ENCODE peak calls at places on chromosomes 5 and 9, in six cellular contexts. M is K562, X is prostate gland, L is GM23338, Q is SK-N-SH, N is spleen. E is an unnamed sample.

GRCh38 chr5:138726848-138727247 is 26.4 kb upstream of the CTNNA1 start:
- DNase-seq in X (no peak), N (peak), Q (no peak), M (no peak), L (no peak), E (no peak)

GRCh38 chr9:105419981-105420597 is 27.7 kb upstream of the FSD1L start:
- DNase-seq in X (no peak), M (no peak), N (no peak), L (no peak), Q (no peak), E (no peak)

GRCh38 chr9:13970018-13970417 is 343.9 kb downstream of the NFIB start:
- DNase-seq in L (no peak), X (no peak), M (no peak), Q (no peak), N (no peak), E (no peak)

GRCh38 chr9:77663754-77664153 is 15.6 kb upstream of the GNA14 start:
- DNase-seq in M (no peak), N (no peak), X (peak), Q (peak), L (no peak), E (no peak)

GRCh38 chr5:36442352-36442751 is 140.7 kb upstream of the RANBP3L start:
- DNase-seq in X (no peak), N (no peak), M (peak), L (no peak), Q (no peak), E (no peak)

GRCh38 chr9:109264865-109265532 is 55.9 kb downstream of the EPB41L4B start:
- DNase-seq in M (no peak), L (no peak), Q (peak), X (peak), N (no peak), E (peak)

GRCh38 chr9:124855944-124856773 is 2.9 kb downstream of the WDR38 start:
- DNase-seq in M (peak), N (peak), L (peak), X (no peak), Q (peak), E (no peak)

GRCh38 chr5:173890195-173890951 is 2.2 kb downstream of the CPEB4 start:
- DNase-seq in Q (peak), N (no peak), X (no peak), M (peak), L (peak), E (no peak)

GRCh38 chr5:7927466-7928375 is 58.8 kb downstream of the MTRR start:
- DNase-seq in N (no peak), Q (peak), X (peak), M (peak), L (peak), E (no peak)

GRCh38 chr5:72597456-72597948 is 90.3 kb upstream of the ZNF366 start:
- DNase-seq in L (peak), N (no peak), M (peak), Q (no peak), X (no peak), E (no peak)

GRCh38 chr5:69032009-69032408 is 61.8 kb upstream of the SLC30A5 start:
- DNase-seq in N (no peak), X (no peak), M (peak), Q (no peak), L (peak), E (no peak)

GRCh38 chr5:149429839-149430721 is 51.0 kb upstream of the IL17B start:
- DNase-seq in X (no peak), M (peak), L (peak), N (peak), Q (no peak), E (peak)

GRCh38 chr5:118937393-118938061 is 50.8 kb downstream of the DTWD2 start:
- DNase-seq in Q (no peak), L (no peak), N (no peak), M (no peak), X (no peak), E (no peak)

GRCh38 chr5:107303581-107303980 is 367.2 kb downstream of the EFNA5 start:
- DNase-seq in X (no peak), N (no peak), Q (no peak), L (no peak), M (no peak), E (no peak)

GRCh38 chr9:78605029-78605930 is 308.4 kb downstream of the PSAT1 start:
- DNase-seq in N (no peak), M (no peak), L (peak), X (no peak), Q (no peak), E (no peak)

GRCh38 chr5:95620870-95621838 is 1.3 kb downstream of the GPR150 start:
- DNase-seq in X (no peak), N (peak), M (no peak), L (peak), Q (peak), E (no peak)

GRCh38 chr5:16884595-16884994 is 51.5 kb downstream of the MYO10 start:
- DNase-seq in Q (no peak), X (peak), M (no peak), L (no peak), N (no peak), E (no peak)

GRCh38 chr5:113039229-113039628 is 62.6 kb downstream of the DCP2 start:
- DNase-seq in M (no peak), N (no peak), L (no peak), Q (no peak), X (no peak), E (no peak)

GRCh38 chr5:68287631-68287975 is 72.0 kb downstream of the PIK3R1 start:
- DNase-seq in X (no peak), N (no peak), Q (no peak), L (no peak), M (no peak), E (no peak)

GRCh38 chr9:19201899-19202891 is 28.3 kb upstream of the DENND4C start:
- DNase-seq in X (peak), Q (peak), L (peak), M (peak), N (no peak), E (no peak)

GRCh38 chr9:111036946-111037743 is 1.1 kb downstream of the LPAR1 start:
- DNase-seq in Q (peak), X (no peak), N (no peak), L (peak), M (no peak), E (no peak)

GRCh38 chr5:37112383-37112991 is 136.7 kb downstream of the CPLANE1 start:
- DNase-seq in X (no peak), N (no peak), M (no peak), Q (no peak), L (no peak), E (no peak)

GRCh38 chr5:169197343-169197742 is 103.6 kb downstream of the SLIT3 start:
- DNase-seq in L (no peak), M (no peak), Q (no peak), X (peak), N (no peak), E (no peak)

GRCh38 chr5:126523818-126524522 is 71.0 kb downstream of the ALDH7A1 start:
- DNase-seq in M (no peak), Q (no peak), X (no peak), L (no peak), N (no peak), E (no peak)

GRCh38 chr5:101390317-101390908 is 487.3 kb upstream of the ST8SIA4 start:
- DNase-seq in X (no peak), L (peak), Q (peak), N (no peak), M (peak), E (no peak)

GRCh38 chr9:125989524-125990180 is 242.5 kb downstream of the PBX3 start:
- DNase-seq in L (no peak), X (no peak), M (no peak), Q (no peak), N (no peak), E (no peak)

GRCh38 chr9:78031271-78031825 is at the start of gene GNAQ:
- DNase-seq in L (peak), M (peak), X (no peak), N (peak), Q (peak), E (no peak)

GRCh38 chr5:76942581-76942980 is 10.3 kb upstream of the CRHBP start:
- DNase-seq in N (no peak), M (no peak), X (no peak), L (no peak), Q (no peak), E (no peak)

GRCh38 chr5:110702704-110703103 is 23.8 kb downstream of the TMEM232 start:
- DNase-seq in L (no peak), X (no peak), M (no peak), N (no peak), Q (no peak), E (no peak)

GRCh38 chr5:65530904-65531303 is 32.1 kb downstream of the CENPK start:
- DNase-seq in L (no peak), N (no peak), M (no peak), X (no peak), Q (no peak), E (no peak)

GRCh38 chr5:34998058-34998789 is 49.5 kb downstream of the AGXT2 start:
- DNase-seq in Q (no peak), N (no peak), M (no peak), L (no peak), X (no peak), E (no peak)

GRCh38 chr5:10403829-10404228 is 37.9 kb upstream of the ROPN1L start:
- DNase-seq in L (no peak), X (no peak), Q (no peak), N (no peak), M (no peak), E (no peak)

GRCh38 chr5:179533907-179534306 is 16.4 kb upstream of the RUFY1 start:
- DNase-seq in L (no peak), M (no peak), X (no peak), N (no peak), Q (no peak), E (no peak)

GRCh38 chr9:38047301-38048251 is 21.5 kb downstream of the SHB start:
- DNase-seq in Q (no peak), M (peak), X (peak), N (no peak), L (peak), E (peak)

GRCh38 chr9:79617395-79617794 is 45.6 kb downstream of the TLE4 start:
- DNase-seq in N (no peak), L (no peak), X (no peak), Q (no peak), M (no peak), E (no peak)

GRCh38 chr9:81108391-81108790 is 581.0 kb downstream of the TLE1 start:
- DNase-seq in Q (no peak), M (no peak), N (no peak), X (no peak), L (no peak), E (no peak)

DNA sequence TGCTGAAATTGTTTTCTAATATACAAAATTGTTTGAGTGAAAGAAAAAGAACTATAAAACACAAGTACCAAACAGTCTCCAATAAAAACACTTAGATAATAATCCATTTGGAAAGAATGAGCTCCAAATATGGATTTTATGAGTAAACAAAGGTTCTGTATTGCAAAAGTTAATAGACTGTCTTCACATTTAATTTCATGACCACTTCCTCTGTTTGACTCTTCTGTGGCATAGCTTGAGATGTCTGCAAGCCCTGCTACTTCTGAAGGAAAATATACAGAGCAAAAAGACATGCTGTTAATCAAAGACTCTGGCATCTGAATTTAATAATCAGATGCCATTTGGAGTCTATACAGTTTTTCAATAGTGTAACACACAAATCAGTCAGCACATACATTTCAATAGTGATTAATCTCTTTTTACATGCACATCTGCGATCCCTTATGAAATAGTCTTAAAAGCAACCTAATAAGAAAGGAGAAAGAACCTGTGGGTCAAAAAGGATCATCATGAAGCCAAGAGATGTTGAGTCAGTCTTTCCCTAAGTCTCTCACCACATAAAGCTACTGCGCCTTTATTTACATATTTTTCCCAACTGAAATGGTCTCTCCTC is 165.4 kb upstream of the LHFPL2 start:
- DNase-seq in N (no peak), M (no peak), Q (no peak), X (no peak), L (no peak), E (no peak)
- TF ChIP-seq POLR2AphosphoS5 in N (no peak), M (no peak), Q (no peak), X (no peak), L (no peak), E (no peak)

GRCh38 chr9:120876842-120877240 is at the start of gene PHF19:
- DNase-seq in N (peak), X (no peak), Q (no peak), M (no peak), L (peak), E (no peak)

GRCh38 chr9:120875643-120875953 is 1.4 kb downstream of the PHF19 start:
- DNase-seq in N (peak), Q (peak), X (no peak), M (peak), L (peak), E (no peak)

GRCh38 chr9:120874861-120875565 is 2.0 kb downstream of the PHF19 start:
- DNase-seq in L (no peak), N (no peak), M (no peak), Q (peak), X (no peak), E (no peak)

GRCh38 chr9:120877276-120878034 is 467 bp upstream of the PHF19 start:
- DNase-seq in Q (peak), N (peak), X (peak), M (peak), L (peak), E (no peak)

DNA sequence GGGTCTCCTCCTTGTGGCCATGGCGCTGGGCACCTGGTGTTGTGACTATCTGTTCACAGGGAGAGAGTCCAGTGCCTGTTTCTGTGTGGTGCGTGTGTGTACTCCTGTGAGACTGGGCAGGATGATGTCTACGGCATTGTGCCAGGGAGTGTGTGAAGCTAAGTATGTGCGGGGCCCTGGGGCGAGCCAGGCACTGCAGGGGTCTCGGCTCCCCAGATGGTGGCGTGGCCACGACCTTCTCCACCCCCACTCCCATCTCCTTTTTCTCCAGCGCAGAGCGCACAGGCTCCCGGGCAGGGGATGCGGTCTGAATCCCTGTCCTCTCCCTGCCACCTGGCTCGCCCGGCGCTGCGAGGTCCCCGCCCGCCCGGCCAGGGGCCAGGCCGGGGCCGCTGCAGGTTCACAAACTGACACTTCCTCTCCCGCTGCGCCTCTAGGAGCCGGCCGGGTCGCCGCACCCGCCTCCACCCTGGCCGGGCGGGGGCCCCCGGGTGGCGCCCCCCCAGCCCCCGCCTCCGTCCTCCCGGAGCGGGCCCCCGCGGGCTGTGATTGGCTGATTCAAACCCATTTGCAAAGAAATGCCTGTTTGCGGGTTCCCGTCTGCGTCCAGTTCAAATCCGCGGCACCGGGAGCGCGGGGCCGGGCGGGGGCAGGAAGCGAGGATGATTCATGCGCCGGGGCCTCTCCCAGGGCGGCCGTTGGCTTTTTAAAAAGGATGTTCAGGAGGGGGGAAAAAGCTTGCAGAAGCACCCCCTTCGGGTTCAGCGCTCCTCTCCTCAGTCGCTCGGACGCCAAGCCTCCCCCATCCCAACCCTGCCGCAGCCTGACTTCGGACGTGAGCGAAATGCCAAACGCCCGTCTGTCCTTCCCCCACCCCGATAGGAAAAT is 790 bp downstream of the PHF19 start:
- DNase-seq in L (peak), X (peak), Q (peak), N (peak), M (peak), E (peak)
- TF ChIP-seq POLR2AphosphoS5 in L (peak), X (peak), Q (peak), N (peak), M (no peak), E (no peak)

GRCh38 chr9:120915854-120916495 is 10.6 kb downstream of the TRAF1 start:
- DNase-seq in M (no peak), Q (no peak), N (no peak), L (no peak), X (peak), E (no peak)
- TF ChIP-seq POLR2AphosphoS5 in M (no peak), Q (no peak), N (no peak), L (no peak), X (no peak), E (no peak)

GRCh38 chr9:32339424-32339823 is 45.0 kb upstream of the ACO1 start:
- DNase-seq in L (no peak), X (no peak), M (no peak), Q (no peak), N (no peak), E (no peak)

GRCh38 chr9:32340401-32340800 is 44.0 kb upstream of the ACO1 start:
- DNase-seq in Q (no peak), N (no peak), L (no peak), X (no peak), M (no peak), E (no peak)

GRCh38 chr9:32345243-32345642 is 39.2 kb upstream of the ACO1 start:
- DNase-seq in N (no peak), X (no peak), L (peak), Q (no peak), M (no peak), E (no peak)

GRCh38 chr9:32348289-32348688 is 36.2 kb upstream of the ACO1 start:
- DNase-seq in M (no peak), X (no peak), Q (no peak), N (no peak), L (no peak), E (no peak)

GRCh38 chr9:32344551-32345182 is 39.8 kb upstream of the ACO1 start:
- DNase-seq in N (no peak), Q (no peak), X (no peak), M (no peak), L (peak), E (no peak)
- TF ChIP-seq POLR2AphosphoS5 in N (no peak), Q (no peak), X (no peak), M (no peak), L (peak), E (no peak)

GRCh38 chr5:80168388-80169028 is 87.3 kb downstream of the SERINC5 start:
- DNase-seq in M (no peak), X (no peak), N (no peak), L (no peak), Q (no peak), E (no peak)

GRCh38 chr5:80172067-80172690 is 83.7 kb downstream of the SERINC5 start:
- DNase-seq in N (no peak), L (no peak), M (no peak), X (no peak), Q (no peak), E (no peak)

GRCh38 chr5:80165430-80165829 is 90.4 kb downstream of the SERINC5 start:
- DNase-seq in M (no peak), L (no peak), X (no peak), N (no peak), Q (no peak), E (no peak)

GRCh38 chr5:80174790-80175189 is 81.1 kb downstream of the SERINC5 start:
- DNase-seq in Q (no peak), L (no peak), N (no peak), X (peak), M (no peak), E (no peak)

GRCh38 chr5:80170117-80170535 is 85.7 kb downstream of the SERINC5 start:
- DNase-seq in N (no peak), Q (no peak), L (no peak), X (no peak), M (no peak), E (no peak)
- TF ChIP-seq POLR2AphosphoS5 in N (no peak), Q (no peak), L (no peak), X (peak), M (no peak), E (no peak)

DNA sequence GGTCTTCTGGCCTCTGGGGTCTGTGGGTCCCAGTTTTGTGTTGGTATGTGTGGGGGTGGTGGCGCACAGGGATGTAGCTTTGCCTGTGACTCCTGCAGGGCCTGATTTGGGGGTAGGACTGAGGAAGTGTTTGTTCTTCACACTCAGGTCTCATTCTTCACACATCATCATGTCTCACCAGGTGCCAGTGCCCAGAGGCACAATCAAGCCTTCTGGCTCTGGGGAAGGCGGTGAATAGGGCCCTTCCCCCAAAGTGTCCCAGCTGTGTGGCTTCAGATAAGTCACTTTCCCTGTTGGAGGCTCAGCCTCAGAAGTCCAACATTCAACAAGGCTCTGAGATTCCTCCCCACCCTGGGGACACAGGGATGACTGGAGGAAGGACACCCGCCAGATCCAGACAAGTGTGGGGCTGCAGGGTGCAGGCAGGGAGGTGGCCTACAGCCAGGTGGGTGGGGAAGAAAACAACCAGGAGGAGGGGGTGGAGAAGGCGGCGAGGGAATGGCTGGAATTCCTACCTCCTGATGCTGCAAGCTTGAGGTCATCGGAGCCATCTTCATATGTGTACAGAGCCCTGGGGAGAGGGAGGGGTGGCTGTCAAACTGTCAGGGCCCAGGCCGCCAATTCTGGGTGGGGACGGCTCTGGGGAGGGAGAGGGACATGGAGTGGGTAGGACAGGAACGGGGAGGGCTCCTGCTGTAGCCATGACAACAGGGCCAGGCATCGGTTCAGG is 4.9 kb downstream of the DBN1 start:
- DNase-seq in X (no peak), M (no peak), Q (no peak), N (no peak), L (no peak), E (no peak)
- TF ChIP-seq POLR2AphosphoS5 in X (no peak), M (no peak), Q (no peak), N (no peak), L (no peak), E (no peak)

DNA sequence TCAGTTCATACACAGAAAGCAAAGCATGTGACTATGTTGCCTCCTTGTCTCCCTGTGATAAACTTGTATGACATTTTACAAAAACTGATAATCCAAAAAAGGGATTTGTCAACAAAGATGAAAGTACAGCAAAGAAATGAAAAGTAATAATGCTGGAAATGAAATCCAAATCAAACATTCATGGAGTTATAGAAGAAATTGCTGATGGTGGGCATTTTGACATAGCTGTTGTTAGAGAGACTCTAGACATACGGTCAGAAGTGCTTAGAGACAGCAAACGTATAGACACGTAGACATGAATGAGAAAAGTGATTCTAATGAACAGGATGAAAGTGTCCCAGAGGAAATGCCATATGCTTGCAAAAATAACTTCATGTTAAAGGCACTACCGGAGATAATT is 186.9 kb upstream of the RGMB start:
- DNase-seq in N (no peak), X (no peak), M (no peak), L (no peak), Q (no peak), E (no peak)
- TF ChIP-seq POLR2AphosphoS5 in N (no peak), X (no peak), M (no peak), L (no peak), Q (no peak), E (no peak)

GRCh38 chr5:41841325-41841724 is 28.9 kb downstream of the OXCT1 start:
- DNase-seq in X (no peak), M (no peak), N (no peak), Q (no peak), L (no peak), E (no peak)
- TF ChIP-seq POLR2AphosphoS5 in X (no peak), M (no peak), N (no peak), Q (no peak), L (no peak), E (no peak)

E was measured in breast epithelium.